ENCODE peak calls at places on chromosomes 11 and 22, in ten cellular contexts. S is esophagus muscularis mucosa, U is transverse colon, D is sigmoid colon, W is suprapubic skin, A is K562, I is H1, R is upper lobe of left lung, J is HepG2, Y is GM12878. L is an unnamed sample.

GRCh38 chr11:122491486-122491885 is 164.0 kb upstream of the UBASH3B start:
- DNase-seq in S (no peak), U (no peak), D (no peak), W (no peak), A (no peak), I (no peak), R (no peak), J (no peak), Y (no peak), L (no peak)

GRCh38 chr22:47797546-47797945 is 1035.1 kb downstream of the TBC1D22A start:
- DNase-seq in S (no peak), U (no peak), D (no peak), W (no peak), A (no peak), I (no peak), R (no peak), J (no peak), Y (no peak), L (no peak)

GRCh38 chr11:120236169-120237107 is 3.5 kb upstream of the POU2F3 start:
- DNase-seq in S (no peak), U (no peak), D (no peak), W (no peak), A (peak), I (no peak), R (no peak), J (no peak), Y (no peak), L (no peak)

GRCh38 chr11:41716862-41717261 is 257.4 kb upstream of the LRRC4C start:
- DNase-seq in S (no peak), U (no peak), D (no peak), W (no peak), A (no peak), I (no peak), R (no peak), J (no peak), Y (no peak), L (no peak)

GRCh38 chr22:41919357-41920224 is 4.7 kb upstream of the SHISA8 start:
- DNase-seq in S (no peak), U (peak), D (no peak), W (no peak), A (peak), I (peak), R (peak), J (no peak), Y (peak), L (peak)

GRCh38 chr11:118073554-118073953 is 3.3 kb upstream of the TMPRSS4 start:
- DNase-seq in S (no peak), U (no peak), D (no peak), W (no peak), A (no peak), I (no peak), R (no peak), J (no peak), Y (no peak), L (no peak)

GRCh38 chr11:118896472-118896913 is 12.8 kb downstream of the CXCR5 start:
- DNase-seq in S (no peak), U (peak), D (no peak), W (no peak), A (no peak), I (no peak), R (no peak), J (no peak), Y (no peak), L (no peak)

GRCh38 chr11:20360650-20361049 is 2.9 kb upstream of the HTATIP2 start:
- DNase-seq in S (no peak), U (peak), D (no peak), W (no peak), A (no peak), I (no peak), R (peak), J (peak), Y (peak), L (peak)

GRCh38 chr11:46755962-46756361 is 36.9 kb downstream of the F2 start:
- DNase-seq in S (no peak), U (no peak), D (no peak), W (no peak), A (no peak), I (no peak), R (no peak), J (no peak), Y (no peak), L (no peak)

GRCh38 chr22:50085211-50085999 is at the start of gene MLC1:
- DNase-seq in S (no peak), U (no peak), D (no peak), W (no peak), A (peak), I (no peak), R (no peak), J (no peak), Y (no peak), L (no peak)

GRCh38 chr11:69215784-69216415 is 60.2 kb downstream of the SMIM38 start:
- DNase-seq in S (no peak), U (no peak), D (no peak), W (no peak), A (no peak), I (no peak), R (no peak), J (no peak), Y (no peak), L (peak)
- TF ChIP-seq EP300 in S (no peak), U (no peak), D (no peak), W (no peak), A (no peak), I (no peak), R (no peak), J (no peak), Y (no peak), L (no peak)

GRCh38 chr11:44950036-44950624 is 553 bp downstream of the TP53I11 start:
- DNase-seq in S (no peak), U (peak), D (no peak), W (peak), A (peak), I (peak), R (peak), J (no peak), Y (no peak), L (peak)
- TF ChIP-seq POLR2AphosphoS5 in S (peak), U (no peak), D (no peak), W (no peak), A (no peak), I (no peak), R (no peak), J (no peak), Y (no peak), L (no peak)

GRCh38 chr11:102407901-102408300 is 44.7 kb downstream of the TMEM123 start:
- DNase-seq in S (no peak), U (no peak), D (no peak), W (no peak), A (no peak), I (no peak), R (no peak), J (no peak), Y (no peak), L (no peak)

GRCh38 chr11:102408339-102408738 is 44.2 kb downstream of the TMEM123 start:
- DNase-seq in S (no peak), U (no peak), D (no peak), W (no peak), A (no peak), I (no peak), R (no peak), J (no peak), Y (no peak), L (no peak)

GRCh38 chr11:102405501-102405900 is 47.1 kb downstream of the TMEM123 start:
- DNase-seq in S (no peak), U (no peak), D (no peak), W (no peak), A (no peak), I (no peak), R (no peak), J (no peak), Y (no peak), L (no peak)

GRCh38 chr11:102402556-102402955 is 50.0 kb downstream of the TMEM123 start:
- DNase-seq in S (no peak), U (no peak), D (no peak), W (no peak), A (no peak), I (no peak), R (no peak), J (no peak), Y (no peak), L (no peak)

DNA sequence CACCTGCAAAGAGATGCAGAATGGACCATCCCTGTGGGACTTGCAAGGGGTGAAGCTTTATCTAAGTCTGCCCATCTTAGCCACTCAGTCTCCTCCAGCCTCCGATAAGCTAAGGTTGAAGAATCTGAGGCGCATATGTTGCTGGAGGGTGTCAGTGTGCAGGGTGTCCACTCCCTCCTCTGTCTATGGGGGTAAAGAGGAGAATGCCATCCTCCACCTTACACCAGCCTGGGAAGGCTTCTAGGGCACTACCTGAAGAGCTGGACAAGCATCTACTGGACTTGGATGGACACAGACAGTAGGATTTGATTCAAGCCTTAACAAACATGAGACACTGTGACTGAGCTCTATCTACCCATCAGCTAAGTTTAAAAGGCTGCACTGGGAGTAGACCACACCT is 46.5 kb downstream of the TMEM123 start:
- DNase-seq in S (no peak), U (no peak), D (no peak), W (no peak), A (no peak), I (no peak), R (no peak), J (no peak), Y (no peak), L (no peak)
- TF ChIP-seq POLR2A in S (no peak), U (no peak), D (no peak), W (no peak), A (no peak), I (no peak), R (no peak), J (no peak), Y (no peak), L (no peak)

GRCh38 chr11:74283580-74284180 is 27.8 kb downstream of the P4HA3 start:
- DNase-seq in S (no peak), U (no peak), D (no peak), W (no peak), A (no peak), I (no peak), R (no peak), J (no peak), Y (no peak), L (no peak)

GRCh38 chr11:74280494-74280893 is 30.9 kb downstream of the P4HA3 start:
- DNase-seq in S (no peak), U (no peak), D (no peak), W (no peak), A (no peak), I (no peak), R (peak), J (no peak), Y (no peak), L (no peak)

GRCh38 chr11:74282421-74282820 is 29.0 kb downstream of the P4HA3 start:
- DNase-seq in S (no peak), U (no peak), D (no peak), W (no peak), A (no peak), I (no peak), R (peak), J (no peak), Y (no peak), L (no peak)

GRCh38 chr11:74284466-74284865 is 27.0 kb downstream of the P4HA3 start:
- DNase-seq in S (no peak), U (no peak), D (no peak), W (no peak), A (no peak), I (no peak), R (no peak), J (no peak), Y (no peak), L (no peak)

DNA sequence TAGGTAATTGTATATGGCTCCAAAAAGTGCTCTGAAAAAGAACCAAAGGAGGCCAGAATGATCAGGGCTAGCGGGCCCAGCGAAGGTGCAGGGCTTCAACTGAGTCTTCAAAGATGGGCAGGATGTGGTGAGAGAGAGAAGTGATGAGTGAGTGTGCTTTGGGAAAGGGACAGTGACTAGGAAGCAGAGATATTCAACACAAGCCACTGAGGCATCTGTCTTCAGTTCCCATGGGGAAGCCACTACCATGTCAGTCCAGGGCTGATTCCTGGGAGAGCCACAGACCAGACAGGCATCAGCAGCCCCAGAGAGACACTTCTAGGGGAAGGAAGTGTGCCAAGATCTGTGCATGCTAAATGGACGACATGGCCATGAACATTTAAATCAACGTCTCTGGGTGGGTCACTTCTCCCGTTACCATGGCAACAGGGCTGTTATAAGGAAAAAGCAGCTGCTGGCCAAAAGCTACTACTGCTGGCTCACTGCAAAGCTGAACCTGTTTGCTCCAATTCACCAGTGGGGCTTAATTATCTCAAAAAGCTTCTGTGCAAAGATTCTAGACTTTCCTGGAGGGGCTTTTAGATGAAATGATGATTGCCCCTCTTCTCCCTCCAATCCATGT is 28.5 kb downstream of the P4HA3 start:
- DNase-seq in S (no peak), U (no peak), D (no peak), W (no peak), A (no peak), I (no peak), R (no peak), J (no peak), Y (no peak), L (no peak)
- TF ChIP-seq EP300 in S (no peak), U (no peak), D (no peak), W (no peak), A (no peak), I (no peak), R (no peak), J (no peak), Y (no peak), L (no peak)

GRCh38 chr22:21650280-21650679 is 8.2 kb downstream of the SDF2L1 start:
- DNase-seq in S (no peak), U (no peak), D (no peak), W (no peak), A (no peak), I (no peak), R (no peak), J (no peak), Y (no peak), L (no peak)

GRCh38 chr22:21650823-21651520 is 8.9 kb downstream of the SDF2L1 start:
- DNase-seq in S (no peak), U (no peak), D (no peak), W (no peak), A (no peak), I (no peak), R (no peak), J (no peak), Y (no peak), L (no peak)

GRCh38 chr22:21652547-21653545 is 10.7 kb downstream of the SDF2L1 start:
- DNase-seq in S (no peak), U (no peak), D (no peak), W (no peak), A (peak), I (peak), R (no peak), J (no peak), Y (no peak), L (no peak)

GRCh38 chr22:21651521-21652009 is 9.5 kb downstream of the SDF2L1 start:
- DNase-seq in S (no peak), U (no peak), D (no peak), W (no peak), A (no peak), I (no peak), R (no peak), J (no peak), Y (no peak), L (no peak)

GRCh38 chr22:21652010-21652546 is 10.0 kb downstream of the SDF2L1 start:
- DNase-seq in S (peak), U (peak), D (peak), W (peak), A (peak), I (peak), R (peak), J (peak), Y (peak), L (peak)
- TF ChIP-seq POLR2AphosphoS5 in S (peak), U (no peak), D (no peak), W (no peak), A (no peak), I (no peak), R (no peak), J (peak), Y (peak), L (no peak)

GRCh38 chr22:23896523-23897186 is 2.5 kb downstream of the MIF start:
- DNase-seq in S (no peak), U (no peak), D (peak), W (no peak), A (no peak), I (no peak), R (no peak), J (no peak), Y (no peak), L (no peak)

GRCh38 chr22:23899042-23899745 is 5.0 kb downstream of the MIF start:
- DNase-seq in S (no peak), U (no peak), D (no peak), W (no peak), A (no peak), I (no peak), R (no peak), J (no peak), Y (no peak), L (no peak)

GRCh38 chr22:23896166-23896522 is 2.0 kb downstream of the MIF start:
- DNase-seq in S (no peak), U (no peak), D (no peak), W (no peak), A (no peak), I (no peak), R (no peak), J (no peak), Y (no peak), L (no peak)

GRCh38 chr22:23897320-23897719 is 3.1 kb downstream of the MIF start:
- DNase-seq in S (no peak), U (no peak), D (peak), W (no peak), A (no peak), I (no peak), R (no peak), J (no peak), Y (no peak), L (no peak)

GRCh38 chr22:23898006-23898974 is 4.1 kb downstream of the MIF start:
- DNase-seq in S (no peak), U (no peak), D (no peak), W (no peak), A (no peak), I (no peak), R (no peak), J (no peak), Y (no peak), L (no peak)
- TF ChIP-seq POLR2A in S (no peak), U (no peak), D (no peak), W (no peak), A (no peak), I (no peak), R (no peak), J (peak), Y (peak), L (no peak)